ENCODE peak calls at places on chromosomes 3 and 15, in nine cellular contexts. A is iPS DF 6.9; S is upper lobe of right lung; W is keratinocyte; P is hepatocyte; R is right atrium auricular region; G is caudate nucleus; U is GM23248; D is CD8-positive, alpha-beta memory T cell. M is an unnamed sample.

GRCh38 chr3:141275032-141275422 is 43.4 kb downstream of the PXYLP1 start:
- DNase-seq in A (no peak), S (no peak), W (peak; percentile 64), P (no peak), R (no peak), G (no peak), U (peak; percentile 79), D (no peak), M (peak; percentile 90)

GRCh38 chr3:142259359-142259758 is 34.0 kb upstream of the GK5 start:
- DNase-seq in A (no peak), S (no peak), W (no peak), P (no peak), R (no peak), G (no peak), U (no peak), D (no peak), M (no peak)

GRCh38 chr15:80455051-80455648 is 51.0 kb downstream of the ARNT2 start:
- DNase-seq in A (no peak), S (no peak), W (no peak), P (no peak), R (no peak), G (no peak), U (peak; percentile 67), D (no peak), M (no peak)

GRCh38 chr3:160921020-160921635 is 165.1 kb downstream of the PPM1L start:
- DNase-seq in A (no peak), S (no peak), W (no peak), P (peak; percentile 60), R (no peak), G (no peak), U (peak; percentile 82), D (no peak), M (no peak)

GRCh38 chr3:175431396-175431795 is 572.3 kb downstream of the NAALADL2 start:
- DNase-seq in A (no peak), S (no peak), W (no peak), P (peak; percentile 56), R (no peak), G (no peak), U (no peak), D (no peak), M (no peak)

GRCh38 chr3:176579741-176580185 is 617.5 kb downstream of the TBL1XR1 start:
- DNase-seq in A (no peak), S (no peak), W (no peak), P (peak; percentile 12), R (no peak), G (no peak), U (peak; percentile 70), D (no peak), M (no peak)

GRCh38 chr3:51682079-51682478 is 11.0 kb downstream of the TEX264 start:
- DNase-seq in A (peak; percentile 83), S (no peak), W (peak; percentile 52), P (peak; percentile 87), R (no peak), G (no peak), U (peak; percentile 93), D (peak; percentile 63), M (peak; percentile 59)

GRCh38 chr3:184361532-184361931 is at the start of the genes CLCN2 and POLR2H:
- DNase-seq in A (no peak), S (peak; percentile 83), W (no peak), P (peak; percentile 93), R (no peak), G (no peak), U (peak; percentile 75), D (peak; percentile 37), M (no peak)

GRCh38 chr3:197809356-197810020 is 18.4 kb downstream of the LRCH3 start:
- DNase-seq in A (no peak), S (no peak), W (no peak), P (peak; percentile 12), R (no peak), G (no peak), U (peak; percentile 91), D (no peak), M (no peak)

GRCh38 chr3:122992628-122993570 is 34.7 kb downstream of the SEMA5B start:
- DNase-seq in A (no peak), S (no peak), W (no peak), P (no peak), R (no peak), G (no peak), U (peak; percentile 48), D (no peak), M (no peak)

GRCh38 chr3:13091898-13092620 is 18.8 kb upstream of the IQSEC1 start:
- DNase-seq in A (peak; percentile 70), S (peak; percentile 91), W (peak; percentile 28), P (peak; percentile 87), R (peak; percentile 88), G (peak; percentile 46), U (peak; percentile 53), D (peak; percentile 69), M (no peak)

GRCh38 chr15:32107477-32108080 is 77.3 kb downstream of the CHRNA7 start:
- DNase-seq in A (no peak), S (no peak), W (no peak), P (no peak), R (no peak), G (no peak), U (no peak), D (no peak), M (no peak)

GRCh38 chr3:187261541-187261969 is 30.0 kb downstream of the MASP1 start:
- DNase-seq in A (no peak), S (no peak), W (no peak), P (no peak), R (no peak), G (no peak), U (peak; percentile 96), D (no peak), M (no peak)

GRCh38 chr3:193794002-193794835 is 201.2 kb downstream of the OPA1 start:
- DNase-seq in A (no peak), S (no peak), W (no peak), P (peak; percentile 37), R (no peak), G (no peak), U (no peak), D (no peak), M (no peak)

GRCh38 chr3:188358787-188359493 is 205.0 kb downstream of the LPP start:
- DNase-seq in A (no peak), S (no peak), W (no peak), P (no peak), R (no peak), G (no peak), U (no peak), D (peak; percentile 4), M (no peak)

GRCh38 chr3:43766672-43767465 is 76.1 kb downstream of the ABHD5 start:
- DNase-seq in A (no peak), S (no peak), W (no peak), P (no peak), R (no peak), G (no peak), U (peak; percentile 90), D (no peak), M (peak; percentile 26)

GRCh38 chr3:31041161-31041978 is 146.9 kb upstream of the GADL1 start:
- DNase-seq in A (peak; percentile 33), S (no peak), W (peak; percentile 33), P (peak; percentile 78), R (no peak), G (no peak), U (peak; percentile 66), D (no peak), M (peak; percentile 68)

GRCh38 chr3:57157666-57158065 is 7.5 kb downstream of the IL17RD start:
- DNase-seq in A (no peak), S (no peak), W (no peak), P (no peak), R (no peak), G (no peak), U (no peak), D (no peak), M (no peak)
- H3K27ac ChIP-seq in A (no peak overlapping the region), S (no peak overlapping the region), W (no peak overlapping the region), P (peak overlapping the region; percentile 77), R (no peak overlapping the region), G (no peak overlapping the region), U (no peak overlapping the region), D (no peak overlapping the region), M (no peak overlapping the region)

DNA sequence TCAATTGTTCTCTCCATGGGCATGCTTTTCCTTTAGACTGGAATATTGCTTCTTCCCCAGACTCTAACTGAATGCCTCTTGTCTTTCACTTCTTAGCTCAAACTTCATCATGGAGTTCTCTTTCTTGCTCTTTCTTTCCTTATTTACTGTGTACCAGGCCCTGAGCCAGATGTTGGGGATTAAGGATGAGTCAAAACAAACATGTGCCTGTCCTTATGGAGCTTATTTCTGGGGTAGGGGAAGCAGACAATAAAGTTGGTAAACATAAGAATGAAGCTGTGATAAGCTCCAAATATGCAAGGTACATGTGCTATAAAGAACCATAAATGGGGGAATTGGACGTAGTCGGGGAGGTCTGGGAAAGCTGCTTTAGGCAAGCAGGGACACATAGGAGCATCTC is 145.8 kb downstream of the ALDH1A2 start:
- DNase-seq in A (no peak), S (no peak), W (no peak), P (no peak), R (no peak), G (no peak), U (no peak), D (no peak), M (no peak)
- H3K27ac ChIP-seq in A (no peak overlapping the region), S (no peak overlapping the region), W (no peak overlapping the region), P (no peak overlapping the region), R (no peak overlapping the region), G (no peak overlapping the region), U (no peak overlapping the region), D (no peak overlapping the region), M (no peak overlapping the region)

GRCh38 chr15:62469478-62469873 is 304.4 kb upstream of the C2CD4B start:
- DNase-seq in A (no peak), S (no peak), W (no peak), P (no peak), R (no peak), G (no peak), U (peak; percentile 76), D (no peak), M (no peak)
- H3K27ac ChIP-seq in A (no peak overlapping the region), S (no peak overlapping the region), W (no peak overlapping the region), P (peak overlapping the region; percentile 22), R (peak overlapping the region; percentile 74), G (peak overlapping the region; percentile 48), U (peak overlapping the region; percentile 85), D (no peak overlapping the region), M (no peak overlapping the region)

GRCh38 chr3:172184106-172184822 is 144.9 kb downstream of the FNDC3B start:
- DNase-seq in A (no peak), S (no peak), W (no peak), P (no peak), R (no peak), G (no peak), U (no peak), D (no peak), M (no peak)

GRCh38 chr3:172189213-172189612 is 149.8 kb downstream of the FNDC3B start:
- DNase-seq in A (no peak), S (no peak), W (no peak), P (no peak), R (no peak), G (no peak), U (no peak), D (no peak), M (no peak)

GRCh38 chr3:172187511-172187910 is 148.1 kb downstream of the FNDC3B start:
- DNase-seq in A (no peak), S (no peak), W (no peak), P (no peak), R (no peak), G (no peak), U (no peak), D (no peak), M (no peak)

GRCh38 chr3:172188511-172188910 is 149.1 kb downstream of the FNDC3B start:
- DNase-seq in A (no peak), S (no peak), W (no peak), P (no peak), R (no peak), G (no peak), U (no peak), D (no peak), M (no peak)

GRCh38 chr3:172186607-172187006 is 147.2 kb downstream of the FNDC3B start:
- DNase-seq in A (no peak), S (no peak), W (no peak), P (no peak), R (no peak), G (no peak), U (no peak), D (no peak), M (no peak)
- H3K27ac ChIP-seq in A (no peak overlapping the region), S (no peak overlapping the region), W (no peak overlapping the region), P (no peak overlapping the region), R (no peak overlapping the region), G (no peak overlapping the region), U (no peak overlapping the region), D (no peak overlapping the region), M (no peak overlapping the region)

M was measured in epithelial cell of prostate.